ENCODE peak calls at places on chromosome 22, in four cellular contexts. J is caudate nucleus, A is BJ, U is fibroblast of lung. Y is an unnamed sample.

GRCh38 chr22:45163074-45163416 is 680 bp upstream of the NUP50 start:
- DNase-seq in A (no peak), U (peak), J (no peak), Y (no peak)

GRCh38 chr22:37781434-37782059 is 26.2 kb upstream of the GCAT start:
- DNase-seq in A (no peak), J (no peak), U (no peak), Y (no peak)

GRCh38 chr22:27726726-27727449 is 74.7 kb downstream of the MN1 start:
- DNase-seq in A (peak), U (peak), J (no peak), Y (peak)

GRCh38 chr22:20131856-20132685 is 467 bp downstream of the ZDHHC8 start:
- DNase-seq in U (no peak), J (no peak), A (no peak), Y (no peak)

GRCh38 chr22:41504397-41504796 is 35.5 kb downstream of the ACO2 start:
- DNase-seq in J (peak), U (no peak), A (no peak), Y (no peak)

GRCh38 chr22:21779444-21779843 is 43.9 kb upstream of the YPEL1 start:
- DNase-seq in U (no peak), J (no peak), A (no peak), Y (no peak)

GRCh38 chr22:42915980-42916765 is 59.1 kb upstream of the ARFGAP3 start:
- DNase-seq in U (no peak), J (no peak), A (no peak), Y (no peak)

GRCh38 chr22:17443413-17444203 is 74.3 kb downstream of the CECR2 start:
- DNase-seq in J (no peak), U (no peak), A (no peak), Y (no peak)

GRCh38 chr22:50531546-50532352 is 1.9 kb upstream of the TYMP start:
- DNase-seq in A (no peak), J (no peak), U (peak), Y (no peak)

GRCh38 chr22:21778705-21779363 is 43.2 kb upstream of the YPEL1 start:
- DNase-seq in U (peak), J (no peak), A (peak), Y (no peak)